ENCODE peak calls at places on chromosomes 5 and 9, in ten cellular contexts. S, B, X, T, N, H, L, V, R and M are unnamed samples.

GRCh38 chr9:33719581-33720374 is 75.6 kb upstream of the PRSS3 start:
- DNase-seq in B (peak; percentile 31), X (peak; percentile 29), H (peak; percentile 18), N (no peak), V (no peak), T (peak; percentile 48), R (peak; percentile 73), L (no peak), S (no peak), M (no peak)

GRCh38 chr5:18375637-18376036 is 741.4 kb downstream of the TAF11L14 start:
- DNase-seq in R (no peak), V (no peak), T (no peak), B (no peak), L (no peak), N (no peak), S (no peak), X (no peak), H (no peak), M (no peak)

GRCh38 chr9:108775901-108776306 is 79.9 kb downstream of the ACTL7B start:
- DNase-seq in T (no peak), L (no peak), R (no peak), N (no peak), X (no peak), B (no peak), V (no peak), H (no peak), S (no peak), M (no peak)

GRCh38 chr5:158953929-158954534 is 145.7 kb downstream of the EBF1 start:
- DNase-seq in T (no peak), R (no peak), V (no peak), B (no peak), L (no peak), X (no peak), N (no peak), S (no peak), H (no peak), M (no peak)

GRCh38 chr5:77064040-77064439 is 23.0 kb downstream of the ZBED3 start:
- DNase-seq in L (no peak), R (no peak), V (no peak), T (no peak), N (no peak), H (no peak), B (no peak), S (no peak), X (no peak), M (no peak)

GRCh38 chr9:82154573-82154972 is 166.0 kb downstream of the SPATA31D1 start:
- DNase-seq in B (no peak), S (no peak), R (no peak), V (no peak), X (no peak), N (no peak), H (no peak), L (no peak), T (no peak), M (no peak)

GRCh38 chr5:80644900-80645299 is 9.6 kb upstream of the MSH3 start:
- DNase-seq in T (no peak), S (peak; percentile 20), B (no peak), X (no peak), R (no peak), L (no peak), V (no peak), N (no peak), H (no peak), M (no peak)

GRCh38 chr9:70119786-70120185 is 76.1 kb downstream of the MAMDC2 start:
- DNase-seq in X (no peak), V (no peak), T (no peak), S (no peak), N (no peak), R (no peak), B (no peak), H (no peak), L (no peak), M (no peak)

GRCh38 chr5:141172381-141173204 is at the start of gene PCDHB7:
- DNase-seq in T (no peak), H (no peak), X (no peak), V (no peak), R (no peak), N (no peak), S (peak; percentile 3), B (no peak), L (no peak), M (no peak)

GRCh38 chr9:36127652-36128244 is 8.8 kb upstream of the GLIPR2 start:
- DNase-seq in T (no peak), L (no peak), R (no peak), S (no peak), X (no peak), B (no peak), N (no peak), V (no peak), H (no peak), M (no peak)

GRCh38 chr9:479951-480350 is 265.3 kb downstream of the DOCK8 start:
- DNase-seq in X (no peak), N (no peak), T (no peak), H (no peak), B (no peak), V (no peak), R (no peak), L (no peak), S (peak; percentile 17), M (no peak)

GRCh38 chr5:170720984-170721383 is 62.5 kb upstream of the GABRP start:
- DNase-seq in H (no peak), R (no peak), V (no peak), X (no peak), T (no peak), B (no peak), S (no peak), L (no peak), N (no peak), M (no peak)

GRCh38 chr9:122226142-122226757 is 2.5 kb downstream of the LHX6 start:
- DNase-seq in V (no peak), L (no peak), R (no peak), T (no peak), B (no peak), X (no peak), H (no peak), N (no peak), S (no peak), M (no peak)

DNA sequence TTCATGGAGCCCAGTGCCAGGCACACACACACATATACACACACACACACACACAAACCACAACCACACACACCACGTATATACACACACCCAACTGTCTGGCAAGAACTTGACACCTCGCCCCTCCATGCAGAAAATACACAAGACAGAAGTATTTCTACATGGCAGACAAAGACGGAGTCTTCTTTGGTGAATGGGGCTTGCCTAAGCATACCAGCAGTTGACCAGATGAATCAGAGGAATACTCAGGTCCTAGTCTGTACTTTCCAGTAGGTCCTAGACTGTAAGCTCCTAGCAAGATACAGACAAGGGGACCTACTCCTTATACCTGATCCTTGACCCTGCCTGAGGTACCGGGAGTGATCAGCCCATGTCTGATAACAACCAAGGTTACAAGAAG is 60.1 kb downstream of the SIL1 start:
- DNase-seq in B (no peak), R (no peak), X (no peak), T (no peak), V (no peak), S (peak; percentile 76), N (no peak), H (no peak), L (no peak), M (no peak)
- H3K4me1 ChIP-seq in B (peaks cover 67% of the 10 kb centered on the region), R (peaks cover 27% of the 10 kb centered on the region), X (peaks cover 55% of the 10 kb centered on the region), T (peaks cover 43% of the 10 kb centered on the region), V (peaks cover 20% of the 10 kb centered on the region), S (peaks cover 21% of the 10 kb centered on the region), N (no peaks in the 10 kb centered on the region), H (peaks cover 65% of the 10 kb centered on the region), L (peaks cover 15% of the 10 kb centered on the region), M (peaks cover 20% of the 10 kb centered on the region)

GRCh38 chr9:132168347-132168746 is 6.5 kb downstream of the NTNG2 start:
- DNase-seq in N (no peak), H (peak; percentile 65), T (no peak), V (no peak), R (peak; percentile 50), X (no peak), L (no peak), S (peak; percentile 58), B (peak; percentile 77), M (no peak)
- H3K27me3 ChIP-seq in N (peaks cover 2% of the 10 kb centered on the region), H (peaks cover 11% of the 10 kb centered on the region), T (peaks cover 64% of the 10 kb centered on the region), V (no peaks in the 10 kb centered on the region), R (peaks cover 79% of the 10 kb centered on the region), X (peaks cover 70% of the 10 kb centered on the region), L (peaks cover 80% of the 10 kb centered on the region), S (peaks cover 16% of the 10 kb centered on the region), B (peaks cover 2% of the 10 kb centered on the region), M (peaks cover 9% of the 10 kb centered on the region)

GRCh38 chr9:113854310-113854709 is 21.8 kb upstream of the ZNF618 start:
- DNase-seq in B (no peak), S (no peak), N (no peak), V (no peak), X (no peak), R (no peak), T (no peak), L (no peak), H (no peak), M (no peak)

GRCh38 chr9:113857875-113858274 is 18.2 kb upstream of the ZNF618 start:
- DNase-seq in B (no peak), T (peak; percentile 54), L (no peak), R (no peak), N (no peak), X (no peak), V (no peak), S (peak; percentile 33), H (no peak), M (no peak)

GRCh38 chr9:113851860-113852259 is 24.2 kb upstream of the ZNF618 start:
- DNase-seq in R (no peak), T (no peak), S (no peak), X (no peak), V (no peak), B (no peak), L (no peak), H (no peak), N (no peak), M (no peak)

GRCh38 chr9:113851359-113851758 is 24.8 kb upstream of the ZNF618 start:
- DNase-seq in B (no peak), H (no peak), L (no peak), T (no peak), V (no peak), R (no peak), N (no peak), S (no peak), X (no peak), M (no peak)

GRCh38 chr9:113853333-113853732 is 22.8 kb upstream of the ZNF618 start:
- DNase-seq in R (no peak), H (peak; percentile 40), S (no peak), V (no peak), L (no peak), N (no peak), B (no peak), T (no peak), X (peak; percentile 43), M (no peak)
- TF ChIP-seq CTCF in R (peak; percentile 42), H (peak; percentile 60), S (no peak), V (no peak), L (peak; percentile 77), N (peak; percentile 25), B (no peak), T (peak; percentile 47), X (no peak), M (no peak)

DNA sequence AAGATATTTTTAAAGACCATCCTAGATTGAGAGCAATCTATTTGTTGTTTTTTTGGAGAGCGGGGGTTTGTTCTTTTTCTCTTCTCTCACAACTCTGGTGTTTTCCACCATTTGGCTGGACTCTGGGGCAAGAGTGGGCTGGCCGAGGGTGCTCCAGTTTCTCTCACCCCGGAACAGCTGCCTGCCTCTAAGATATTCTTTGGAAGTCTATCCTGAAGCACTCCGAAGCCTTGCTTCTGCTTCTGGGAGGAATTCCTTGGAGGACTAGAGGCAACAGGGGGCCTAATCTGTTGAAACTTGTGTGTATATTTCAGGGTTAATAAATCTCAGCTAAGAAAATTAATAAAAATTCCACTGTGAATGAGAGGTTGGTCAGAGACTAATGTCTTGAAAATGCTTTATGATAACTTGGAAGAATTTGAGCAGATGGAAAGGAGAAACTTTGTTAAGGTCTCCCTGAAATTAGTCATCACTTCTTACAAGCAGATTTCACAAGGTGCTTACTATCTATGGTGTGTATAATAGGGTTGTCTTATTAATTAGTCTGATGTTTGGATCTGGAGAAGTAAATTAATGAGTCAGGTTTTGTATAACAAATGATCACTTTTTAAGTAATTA is 3.9 kb downstream of the MAN2A1 start:
- DNase-seq in S (peak; percentile 75), X (no peak), V (no peak), T (no peak), L (no peak), R (no peak), B (no peak), N (no peak), H (no peak), M (no peak)
- H3K4me1 ChIP-seq in S (peaks cover 8% of the 10 kb centered on the region), X (peaks cover 36% of the 10 kb centered on the region), V (peaks cover 42% of the 10 kb centered on the region), T (peaks cover 57% of the 10 kb centered on the region), L (peaks cover 40% of the 10 kb centered on the region), R (peaks cover 21% of the 10 kb centered on the region), B (peaks cover 25% of the 10 kb centered on the region), N (no peaks in the 10 kb centered on the region), H (peaks cover 63% of the 10 kb centered on the region), M (no peaks in the 10 kb centered on the region)